ENCODE peak calls at places on chromosomes 5 and 9, in seven cellular contexts. L is aorta; A is OCI-LY7; P is suprapubic skin; U is psoas muscle; O is IMR-90; B is CD4-positive, alpha-beta memory T cell. K is an unnamed sample.

GRCh38 chr5:136194611-136195010 is 1.6 kb upstream of the SMIM32 start:
- DNase-seq in L (no peak), A (no peak), P (no peak), U (no peak), O (no peak), B (no peak), K (no peak)

GRCh38 chr9:87481890-87482855 is 15.5 kb upstream of the DAPK1 start:
- DNase-seq in L (no peak), A (no peak), P (no peak), U (no peak), O (no peak), B (no peak), K (no peak)

GRCh38 chr9:16013826-16014225 is 461.0 kb downstream of the CCDC171 start:
- DNase-seq in L (no peak), A (no peak), P (no peak), U (no peak), O (no peak), B (no peak), K (no peak)

GRCh38 chr9:78775889-78776288 is 479.0 kb downstream of the PSAT1 start:
- DNase-seq in L (no peak), A (peak; percentile 20), P (no peak), U (no peak), O (no peak), B (no peak), K (no peak)

GRCh38 chr9:20495133-20495532 is 127.2 kb downstream of the MLLT3 start:
- DNase-seq in L (no peak), A (no peak), P (no peak), U (no peak), O (no peak), B (no peak), K (no peak)

GRCh38 chr9:130936285-130937117 is 2.5 kb downstream of the FIBCD1 start:
- DNase-seq in L (peak; percentile 79), A (no peak), P (no peak), U (no peak), O (peak; percentile 75), B (no peak), K (no peak)

GRCh38 chr5:88662801-88663360 is 220.1 kb downstream of the MEF2C start:
- DNase-seq in L (no peak), A (no peak), P (no peak), U (no peak), O (no peak), B (no peak), K (no peak)

GRCh38 chr5:33254581-33254980 is 186.2 kb upstream of the TARS1 start:
- DNase-seq in L (no peak), A (no peak), P (no peak), U (no peak), O (no peak), B (no peak), K (no peak)

GRCh38 chr5:177427211-177427822 is 841 bp downstream of the GRK6 start:
- DNase-seq in L (no peak), A (peak; percentile 43), P (no peak), U (peak; percentile 48), O (no peak), B (no peak), K (peak; percentile 30)

GRCh38 chr5:95941756-95942155 is 19.9 kb downstream of the ELL2 start:
- DNase-seq in L (no peak), A (no peak), P (no peak), U (no peak), O (no peak), B (no peak), K (no peak)

DNA sequence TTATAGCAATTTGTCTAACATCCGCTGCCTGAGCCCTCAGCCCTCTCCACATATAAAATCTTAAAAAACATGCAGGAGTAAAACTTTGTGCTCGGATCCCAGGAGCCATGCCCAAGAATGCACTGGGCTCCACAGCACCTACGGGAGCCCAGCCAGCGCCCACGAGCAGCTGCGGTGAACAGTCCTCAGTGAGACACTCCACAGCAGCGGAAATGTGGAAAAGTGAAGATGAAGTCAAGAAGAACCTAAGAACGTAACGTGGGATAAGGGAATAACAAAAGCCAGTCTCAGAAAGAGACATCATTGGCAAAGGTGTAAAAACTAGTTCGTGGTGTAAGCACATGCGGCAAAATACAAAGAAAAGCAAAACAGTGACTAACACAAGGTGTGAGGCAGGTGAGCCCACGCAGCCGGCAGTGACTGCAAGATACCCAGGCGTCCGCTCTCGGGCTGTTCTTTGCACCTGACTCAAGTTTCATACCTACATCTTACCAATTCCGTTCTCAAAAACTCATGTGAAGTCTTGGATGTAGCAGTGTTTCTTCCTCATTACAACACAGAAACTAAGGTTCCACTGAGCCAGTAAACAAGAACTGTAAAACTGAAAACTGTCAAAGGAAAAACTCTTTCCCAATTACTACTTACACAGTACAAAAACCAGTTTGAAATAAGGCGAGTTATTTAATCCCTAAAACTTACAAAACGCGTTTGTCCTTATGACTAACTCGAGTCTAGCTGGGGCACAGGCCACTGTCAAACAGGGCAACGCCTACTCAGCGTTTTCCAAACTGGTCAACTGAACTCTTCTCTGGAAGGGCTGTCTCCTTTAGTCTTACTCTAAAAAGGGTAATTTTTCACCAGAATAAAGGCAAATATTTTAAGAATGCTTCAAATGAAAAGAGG is 1.7 kb downstream of the CAMSAP1 start:
- DNase-seq in L (peak; percentile 43), A (peak; percentile 47), P (peak; percentile 70), U (no peak), O (peak; percentile 38), B (peak; percentile 37), K (no peak)
- H3K4me1 ChIP-seq in L (no peaks in the 10 kb centered on the region), A (peaks cover 45% of the 10 kb centered on the region), P (peaks cover 64% of the 10 kb centered on the region), U (peaks cover 59% of the 10 kb centered on the region), O (peaks cover 10% of the 10 kb centered on the region), B (peaks cover 40% of the 10 kb centered on the region), K (peaks cover 13% of the 10 kb centered on the region)

DNA sequence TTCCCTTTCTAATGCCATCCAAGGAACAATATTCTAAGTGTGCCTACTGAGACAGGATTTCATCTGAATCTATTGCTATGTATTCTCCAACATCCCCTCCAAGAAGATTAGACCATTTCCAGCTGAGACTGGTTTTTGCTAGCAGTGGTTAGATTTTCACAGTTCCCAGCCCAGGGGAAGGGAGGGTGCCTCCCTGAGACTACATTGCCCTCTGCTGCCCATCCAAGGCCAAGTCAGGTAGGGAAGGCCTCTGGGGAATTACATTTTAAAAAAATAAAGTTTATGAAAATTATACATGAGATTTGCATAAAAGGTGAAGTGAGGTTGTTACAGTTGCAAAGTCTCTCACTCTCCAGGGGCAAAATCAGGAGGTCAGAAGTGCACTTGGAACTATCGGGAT is 28.0 kb upstream of the SYK start:
- DNase-seq in L (no peak), A (peak; percentile 66), P (no peak), U (no peak), O (no peak), B (no peak), K (peak; percentile 48)
- H3K4me1 ChIP-seq in L (no peaks in the 10 kb centered on the region), A (peaks cover 32% of the 10 kb centered on the region), P (no peaks in the 10 kb centered on the region), U (no peaks in the 10 kb centered on the region), O (no peaks in the 10 kb centered on the region), B (no peaks in the 10 kb centered on the region), K (peaks cover 30% of the 10 kb centered on the region)

GRCh38 chr5:170642776-170643436 is 139.1 kb downstream of the KCNIP1 start:
- DNase-seq in L (no peak), A (no peak), P (peak; percentile 26), U (no peak), O (no peak), B (no peak), K (no peak)
- H3K4me1 ChIP-seq in L (no peaks in the 10 kb centered on the region), A (no peaks in the 10 kb centered on the region), P (no peaks in the 10 kb centered on the region), U (no peaks in the 10 kb centered on the region), O (no peaks in the 10 kb centered on the region), B (no peaks in the 10 kb centered on the region), K (no peaks in the 10 kb centered on the region)

GRCh38 chr5:1500411-1501091 is 23.2 kb downstream of the LPCAT1 start:
- DNase-seq in L (peak; percentile 85), A (no peak), P (no peak), U (peak; percentile 82), O (no peak), B (no peak), K (no peak)
- H3K4me1 ChIP-seq in L (no peaks in the 10 kb centered on the region), A (peaks cover 55% of the 10 kb centered on the region), P (peaks cover 37% of the 10 kb centered on the region), U (peaks cover 11% of the 10 kb centered on the region), O (peaks cover 2% of the 10 kb centered on the region), B (peaks cover 24% of the 10 kb centered on the region), K (peaks cover 72% of the 10 kb centered on the region)